ENCODE peak calls at places on chromosomes 12 and 14, in ten cellular contexts. O, K, Q, Z, N, J, C, V, R and E are unnamed samples.

GRCh38 chr12:52195065-52195730 is 3.4 kb upstream of the KRT80 start:
- DNase-seq in O (no peak), K (no peak), Q (no peak), Z (no peak), N (no peak), J (no peak), C (no peak), V (no peak), R (no peak), E (no peak)

GRCh38 chr14:51862171-51862838 is 1.9 kb downstream of the GNG2 start:
- DNase-seq in O (no peak), K (no peak), Q (no peak), Z (no peak), N (no peak), J (no peak), C (no peak), V (no peak), R (no peak), E (no peak)

GRCh38 chr14:42378274-42378673 is 771.6 kb downstream of the LRFN5 start:
- DNase-seq in O (no peak), K (no peak), Q (no peak), Z (no peak), N (no peak), J (no peak), C (no peak), V (no peak), R (no peak), E (no peak)

GRCh38 chr12:130026608-130027176 is 122.9 kb upstream of the TMEM132D start:
- DNase-seq in O (peak), K (peak), Q (peak), Z (no peak), N (no peak), J (no peak), C (no peak), V (peak), R (no peak), E (peak)

GRCh38 chr14:31788340-31788739 is 227.1 kb downstream of the NUBPL start:
- DNase-seq in O (no peak), K (no peak), Q (no peak), Z (no peak), N (no peak), J (no peak), C (no peak), V (no peak), R (no peak), E (no peak)

GRCh38 chr12:111741235-111741812 is 25.4 kb upstream of the ALDH2 start:
- DNase-seq in O (no peak), K (no peak), Q (peak), Z (no peak), N (no peak), J (no peak), C (no peak), V (no peak), R (peak), E (no peak)

GRCh38 chr14:86865934-86866333 is 1127.0 kb downstream of the GALC start:
- DNase-seq in O (no peak), K (no peak), Q (no peak), Z (no peak), N (no peak), J (no peak), C (no peak), V (no peak), R (no peak), E (no peak)

GRCh38 chr14:76329150-76329881 is 46.6 kb upstream of the ESRRB start:
- DNase-seq in O (no peak), K (no peak), Q (no peak), Z (no peak), N (no peak), J (no peak), C (peak), V (no peak), R (no peak), E (peak)

GRCh38 chr14:84493779-84494178 is 1036.2 kb upstream of the FLRT2 start:
- DNase-seq in O (no peak), K (no peak), Q (no peak), Z (no peak), N (no peak), J (no peak), C (no peak), V (no peak), R (no peak), E (no peak)

GRCh38 chr14:96167224-96168148 is 37.2 kb upstream of the BDKRB2 start:
- DNase-seq in O (no peak), K (no peak), Q (no peak), Z (no peak), N (peak), J (no peak), C (no peak), V (no peak), R (no peak), E (no peak)

GRCh38 chr12:44544018-44544417 is 332.1 kb downstream of the NELL2 start:
- DNase-seq in O (no peak), K (no peak), Q (no peak), Z (no peak), N (no peak), J (no peak), C (no peak), V (no peak), R (no peak), E (no peak)

GRCh38 chr12:71455028-71455737 is 15.6 kb downstream of the LGR5 start:
- DNase-seq in O (no peak), K (no peak), Q (no peak), Z (no peak), N (no peak), J (no peak), C (no peak), V (no peak), R (no peak), E (peak)

GRCh38 chr14:36516719-36517241 is 3.3 kb downstream of the NKX2-1 start:
- DNase-seq in O (no peak), K (no peak), Q (no peak), Z (no peak), N (no peak), J (no peak), C (no peak), V (no peak), R (no peak), E (no peak)

GRCh38 chr12:131499160-131499863 is 211.6 kb upstream of the SFSWAP start:
- DNase-seq in O (no peak), K (no peak), Q (no peak), Z (no peak), N (no peak), J (no peak), C (no peak), V (no peak), R (no peak), E (no peak)